ENCODE peak calls at places on chromosome 1, in ten cellular contexts. K, L, X, D, P, T, S, N, U and M are unnamed samples.

GRCh38 chr1:94792876-94793605 is 27.1 kb upstream of the SLC44A3 start:
- DNase-seq in K (no peak), L (no peak), X (no peak), D (no peak), P (no peak), T (peak), S (no peak), N (no peak), U (no peak), M (no peak)

GRCh38 chr1:41492341-41492848 is 7.9 kb upstream of the EDN2 start:
- DNase-seq in K (no peak), L (peak), X (no peak), D (no peak), P (peak), T (no peak), S (no peak), N (no peak), U (no peak), M (no peak)

GRCh38 chr1:225881081-225882007 is 836 bp downstream of the TMEM63A start:
- DNase-seq in K (peak), L (peak), X (peak), D (no peak), P (peak), T (no peak), S (no peak), N (peak), U (peak), M (no peak)

GRCh38 chr1:21216835-21217811 is 40.4 kb upstream of the EIF4G3 start:
- DNase-seq in K (peak), L (peak), X (peak), D (peak), P (peak), T (peak), S (no peak), N (no peak), U (peak), M (peak)

GRCh38 chr1:3409737-3410434 is 44.6 kb upstream of the ARHGEF16 start:
- DNase-seq in K (peak), L (no peak), X (peak), D (no peak), P (peak), T (peak), S (no peak), N (no peak), U (peak), M (peak)

GRCh38 chr1:175801979-175802378 is 58.6 kb upstream of the TNR start:
- DNase-seq in K (no peak), L (no peak), X (no peak), D (no peak), P (no peak), T (no peak), S (no peak), N (no peak), U (no peak), M (no peak)

GRCh38 chr1:1181129-1181937 is 7.7 kb downstream of the TTLL10 start:
- DNase-seq in K (peak), L (no peak), X (no peak), D (no peak), P (peak), T (no peak), S (no peak), N (no peak), U (no peak), M (no peak)

GRCh38 chr1:15768388-15768787 is 9.8 kb downstream of the FBLIM1 start:
- DNase-seq in K (no peak), L (no peak), X (no peak), D (no peak), P (no peak), T (no peak), S (no peak), N (no peak), U (no peak), M (no peak)

GRCh38 chr1:207853372-207853757 is 57.6 kb downstream of the CD34 start:
- DNase-seq in K (no peak), L (no peak), X (no peak), D (no peak), P (no peak), T (no peak), S (no peak), N (no peak), U (peak), M (no peak)

GRCh38 chr1:84387480-84388163 is 10.7 kb upstream of the DNASE2B start:
- DNase-seq in K (no peak), L (no peak), X (no peak), D (no peak), P (no peak), T (no peak), S (no peak), N (no peak), U (no peak), M (no peak)

GRCh38 chr1:245575710-245576109 is 420.9 kb downstream of the KIF26B start:
- DNase-seq in K (no peak), L (no peak), X (no peak), D (no peak), P (no peak), T (no peak), S (no peak), N (no peak), U (no peak), M (no peak)

GRCh38 chr1:39214998-39215873 is 10.7 kb downstream of the MACF1 start:
- DNase-seq in K (no peak), L (peak), X (no peak), D (no peak), P (peak), T (no peak), S (no peak), N (no peak), U (peak), M (no peak)

GRCh38 chr1:220877348-220878095 is 1.7 kb upstream of the HLX start:
- DNase-seq in K (no peak), L (no peak), X (no peak), D (no peak), P (peak), T (no peak), S (no peak), N (no peak), U (no peak), M (no peak)

GRCh38 chr1:22689505-22689904 is 21.1 kb upstream of the EPHB2 start:
- DNase-seq in K (no peak), L (no peak), X (no peak), D (no peak), P (peak), T (peak), S (no peak), N (no peak), U (no peak), M (no peak)

GRCh38 chr1:32116531-32116930 is 8.7 kb downstream of the KPNA6 start:
- DNase-seq in K (no peak), L (no peak), X (no peak), D (no peak), P (no peak), T (no peak), S (no peak), N (no peak), U (no peak), M (no peak)
- H3K27ac ChIP-seq in K (no peak), L (no peak), X (peak), D (no peak), P (no peak), T (peak), S (peak), N (no peak), U (no peak), M (no peak)

DNA sequence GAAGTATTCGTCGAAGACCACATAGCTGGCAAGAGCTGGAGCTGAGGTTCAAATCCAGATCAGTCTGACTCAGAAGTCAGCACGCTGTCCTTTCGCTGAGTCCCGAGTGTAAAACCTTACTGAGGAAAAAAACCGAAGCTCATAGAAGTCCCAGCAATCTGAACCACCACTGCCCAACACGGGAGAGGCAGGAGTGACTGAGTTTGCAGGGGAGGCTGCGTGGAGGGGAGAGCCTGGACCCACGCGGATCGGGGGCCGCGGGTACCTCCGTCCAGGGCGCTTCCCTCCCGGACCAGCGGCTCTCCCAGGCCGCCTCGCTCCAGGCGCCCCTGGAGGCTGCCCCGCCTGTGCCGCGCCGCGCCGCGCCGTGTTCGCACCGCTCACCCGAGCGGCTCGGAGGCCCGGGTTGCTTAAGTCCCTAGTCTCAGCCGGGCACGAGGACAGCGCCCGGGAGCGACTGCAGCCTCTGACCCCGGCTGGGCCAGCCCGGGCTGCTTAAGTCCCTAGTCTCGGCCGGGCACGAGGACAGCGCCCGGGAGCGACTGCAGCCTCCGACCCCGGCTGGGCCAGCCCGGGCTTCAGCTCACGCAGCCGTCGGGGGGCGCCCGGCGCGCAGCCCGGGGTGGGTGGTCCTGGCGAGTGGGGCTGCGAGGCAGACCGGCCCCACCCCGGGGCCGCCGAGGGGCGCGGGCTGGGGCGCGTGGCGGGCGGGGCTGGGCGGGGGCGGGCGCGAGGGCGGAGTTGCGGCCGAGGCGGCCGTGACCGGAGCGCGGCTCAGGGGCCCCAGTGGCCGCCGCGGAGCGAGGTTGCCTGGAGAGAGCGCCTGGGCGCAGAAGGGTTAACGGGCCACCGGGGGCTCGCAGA is at the start of gene ADAMTSL4:
- DNase-seq in K (peak), L (peak), X (peak), D (peak), P (peak), T (peak), S (no peak), N (no peak), U (peak), M (no peak)
- TF ChIP-seq CTCF in K (no peak), L (no peak), X (no peak), D (peak), P (peak), T (no peak), S (peak), N (no peak), U (no peak), M (peak)

GRCh38 chr1:27528701-27529637 is 39.0 kb upstream of the WASF2 start:
- DNase-seq in K (peak), L (no peak), X (no peak), D (no peak), P (peak), T (no peak), S (no peak), N (peak), U (peak), M (no peak)

GRCh38 chr1:27527857-27528700 is 38.1 kb upstream of the WASF2 start:
- DNase-seq in K (peak), L (peak), X (peak), D (no peak), P (peak), T (no peak), S (no peak), N (no peak), U (no peak), M (peak)

GRCh38 chr1:27532119-27532695 is 42.2 kb upstream of the WASF2 start:
- DNase-seq in K (no peak), L (no peak), X (no peak), D (no peak), P (no peak), T (no peak), S (no peak), N (no peak), U (no peak), M (no peak)

GRCh38 chr1:27529638-27530018 is 39.7 kb upstream of the WASF2 start:
- DNase-seq in K (no peak), L (no peak), X (no peak), D (no peak), P (no peak), T (no peak), S (no peak), N (no peak), U (no peak), M (no peak)

GRCh38 chr1:27530192-27530591 is 40.2 kb upstream of the WASF2 start:
- DNase-seq in K (no peak), L (no peak), X (no peak), D (no peak), P (no peak), T (no peak), S (no peak), N (no peak), U (no peak), M (no peak)
- H3K4me3 ChIP-seq in K (no peak), L (no peak), X (no peak), D (no peak), P (no peak), T (no peak), S (no peak), N (no peak), U (no peak), M (no peak)

DNA sequence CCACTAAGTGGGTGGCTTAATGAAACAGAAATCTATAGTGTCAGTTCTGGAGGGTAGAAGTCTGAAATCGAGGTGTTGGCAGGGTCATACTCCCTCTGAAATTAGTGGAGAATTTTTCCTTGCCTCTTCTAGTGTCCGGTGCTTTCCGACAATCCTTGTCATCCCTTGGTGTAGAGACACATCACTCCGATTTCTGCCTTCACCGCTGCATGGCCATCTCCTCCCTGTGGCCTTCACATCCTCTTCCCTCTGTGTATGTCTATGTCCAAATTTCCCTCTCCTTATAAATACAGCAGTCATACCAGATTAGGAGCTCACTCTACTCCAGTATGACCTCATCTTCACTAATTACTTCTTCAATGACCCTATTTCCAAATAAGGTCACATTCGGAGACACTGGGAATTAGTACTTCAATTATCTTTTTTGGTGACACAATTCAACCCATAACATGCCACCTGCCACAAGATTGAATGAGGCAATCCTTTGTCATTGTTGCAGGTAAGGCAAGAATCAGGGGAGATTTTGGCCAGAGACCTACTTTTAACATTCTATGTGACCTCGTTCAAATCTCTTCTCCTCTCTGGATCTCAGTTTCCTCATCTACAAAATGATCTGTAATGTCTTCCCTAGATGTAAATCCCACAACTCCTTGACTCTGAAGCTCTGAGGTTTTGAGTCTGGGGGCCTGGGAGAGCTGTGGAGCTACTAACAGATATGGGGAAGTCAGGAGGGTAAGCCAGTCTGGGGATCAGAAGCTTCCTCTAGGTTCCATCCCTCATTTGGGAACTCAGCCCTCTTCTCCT is 16.1 kb downstream of the NAV1 start:
- DNase-seq in K (no peak), L (no peak), X (no peak), D (no peak), P (no peak), T (no peak), S (no peak), N (no peak), U (no peak), M (no peak)
- H3K27ac ChIP-seq in K (peak), L (no peak), X (peak), D (no peak), P (no peak), T (no peak), S (no peak), N (no peak), U (peak), M (peak)

GRCh38 chr1:203127672-203128611 is at the start of gene ADORA1:
- DNase-seq in K (peak), L (no peak), X (peak), D (peak), P (peak), T (peak), S (no peak), N (peak), U (peak), M (peak)

GRCh38 chr1:203124011-203124410 is 3.5 kb upstream of the ADORA1 start:
- DNase-seq in K (no peak), L (no peak), X (no peak), D (no peak), P (no peak), T (no peak), S (no peak), N (no peak), U (no peak), M (no peak)

GRCh38 chr1:203126866-203127671 is 457 bp upstream of the ADORA1 start:
- DNase-seq in K (no peak), L (no peak), X (no peak), D (no peak), P (no peak), T (no peak), S (no peak), N (no peak), U (no peak), M (no peak)

GRCh38 chr1:203124546-203125317 is 2.8 kb upstream of the ADORA1 start:
- DNase-seq in K (no peak), L (no peak), X (no peak), D (no peak), P (no peak), T (no peak), S (no peak), N (no peak), U (no peak), M (no peak)

GRCh38 chr1:203126151-203126865 is 1.2 kb upstream of the ADORA1 start:
- DNase-seq in K (no peak), L (no peak), X (no peak), D (no peak), P (peak), T (no peak), S (no peak), N (no peak), U (no peak), M (peak)
- TF ChIP-seq CTCF in K (peak), L (no peak), X (no peak), D (peak), P (peak), T (peak), S (peak), N (no peak), U (peak), M (peak)

DNA sequence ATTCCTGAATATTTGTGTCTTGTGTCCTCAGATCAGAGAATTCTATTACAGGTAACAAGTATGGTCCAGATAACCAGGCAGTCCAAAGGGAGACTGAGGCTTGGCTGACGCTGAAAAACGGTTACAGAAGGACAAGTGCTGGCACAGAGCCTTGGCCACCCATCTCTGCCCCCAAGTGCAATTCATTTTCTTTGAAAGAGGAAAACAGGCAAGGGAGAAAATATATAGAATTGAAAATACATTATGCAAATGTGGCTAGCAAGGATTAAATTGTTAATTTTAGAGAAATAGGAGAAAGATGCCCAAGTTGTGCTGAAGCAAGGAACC is 1.2 kb downstream of the SORT1 start:
- DNase-seq in K (no peak), L (no peak), X (no peak), D (no peak), P (no peak), T (no peak), S (no peak), N (no peak), U (no peak), M (no peak)
- H3K4me3 ChIP-seq in K (peak), L (no peak), X (peak), D (no peak), P (peak), T (peak), S (peak), N (peak), U (no peak), M (peak)